ENCODE peak calls at places on chromosomes 12 and 14, in five cellular contexts. E is A549, C is left ventricle myocardium inferior, O is gastrocnemius medialis, W is endodermal cell. S is an unnamed sample.
A peak's percentile ranks its signal among the peaks of the same experiment; 100 is the strongest.

GRCh38 chr12:30631710-30632109 is 64.0 kb downstream of the IPO8 start:
- DNase-seq in C (peak; percentile 16), O (no peak), E (no peak), W (no peak), S (no peak)

GRCh38 chr12:118404876-118405521 is 28.6 kb downstream of the SUDS3 start:
- DNase-seq in E (peak; percentile 41), C (peak; percentile 22), O (no peak), W (peak; percentile 89), S (no peak)

GRCh38 chr14:36243183-36243582 is 66.7 kb upstream of the PTCSC3 start:
- DNase-seq in O (no peak), W (peak; percentile 53), C (no peak), E (no peak), S (no peak)

GRCh38 chr12:55607821-55608602 is 28.7 kb upstream of the OR10P1 start:
- DNase-seq in O (no peak), W (no peak), E (no peak), C (no peak), S (no peak)

GRCh38 chr12:114448618-114448933 is 42.6 kb upstream of the TBX5 start:
- DNase-seq in W (peak; percentile 88), O (no peak), E (no peak), C (no peak), S (no peak)

GRCh38 chr14:52998376-52999010 is 47.6 kb upstream of the FERMT2 start:
- DNase-seq in W (no peak), C (no peak), O (no peak), E (no peak), S (no peak)

GRCh38 chr12:114480309-114481199 is 74.6 kb upstream of the TBX5 start:
- DNase-seq in C (no peak), O (no peak), E (no peak), W (peak; percentile 71), S (no peak)

GRCh38 chr14:21042918-21043317 is 756 bp downstream of the RNASE7 start:
- DNase-seq in W (no peak), O (no peak), E (no peak), C (no peak), S (no peak)

GRCh38 chr12:48794870-48795269 is 6.0 kb upstream of the ADCY6 start:
- DNase-seq in E (no peak), C (no peak), O (no peak), W (no peak), S (no peak)

GRCh38 chr14:93010543-93011541 is 87.9 kb downstream of the CHGA start:
- DNase-seq in W (no peak), O (no peak), E (no peak), C (no peak), S (no peak)

GRCh38 chr12:57887631-57888406 is 41.3 kb upstream of the CTDSP2 start:
- DNase-seq in E (no peak), C (no peak), W (peak; percentile 76), O (no peak), S (no peak)

GRCh38 chr12:82682851-82683261 is 3.9 kb upstream of the TMTC2 start:
- DNase-seq in E (no peak), C (no peak), W (no peak), O (no peak), S (no peak)

GRCh38 chr12:49553512-49554088 is 14.3 kb downstream of the MCRS1 start:
- DNase-seq in C (no peak), W (peak; percentile 70), E (peak; percentile 71), O (no peak), S (no peak)

GRCh38 chr12:124998705-124999104 is 5.3 kb downstream of the BRI3BP start:
- DNase-seq in E (no peak), W (no peak), O (no peak), C (no peak), S (no peak)

GRCh38 chr12:124995200-124995961 is 1.9 kb downstream of the BRI3BP start:
- DNase-seq in O (no peak), E (no peak), C (no peak), W (peak; percentile 76), S (no peak)

GRCh38 chr12:124994435-124994975 is 1.1 kb downstream of the BRI3BP start:
- DNase-seq in C (no peak), O (no peak), W (peak; percentile 77), E (no peak), S (no peak)

GRCh38 chr12:124993568-124994434 is at the start of gene BRI3BP:
- DNase-seq in E (peak; percentile 55), C (peak; percentile 73), O (no peak), W (peak; percentile 85), S (peak; percentile 69)

DNA sequence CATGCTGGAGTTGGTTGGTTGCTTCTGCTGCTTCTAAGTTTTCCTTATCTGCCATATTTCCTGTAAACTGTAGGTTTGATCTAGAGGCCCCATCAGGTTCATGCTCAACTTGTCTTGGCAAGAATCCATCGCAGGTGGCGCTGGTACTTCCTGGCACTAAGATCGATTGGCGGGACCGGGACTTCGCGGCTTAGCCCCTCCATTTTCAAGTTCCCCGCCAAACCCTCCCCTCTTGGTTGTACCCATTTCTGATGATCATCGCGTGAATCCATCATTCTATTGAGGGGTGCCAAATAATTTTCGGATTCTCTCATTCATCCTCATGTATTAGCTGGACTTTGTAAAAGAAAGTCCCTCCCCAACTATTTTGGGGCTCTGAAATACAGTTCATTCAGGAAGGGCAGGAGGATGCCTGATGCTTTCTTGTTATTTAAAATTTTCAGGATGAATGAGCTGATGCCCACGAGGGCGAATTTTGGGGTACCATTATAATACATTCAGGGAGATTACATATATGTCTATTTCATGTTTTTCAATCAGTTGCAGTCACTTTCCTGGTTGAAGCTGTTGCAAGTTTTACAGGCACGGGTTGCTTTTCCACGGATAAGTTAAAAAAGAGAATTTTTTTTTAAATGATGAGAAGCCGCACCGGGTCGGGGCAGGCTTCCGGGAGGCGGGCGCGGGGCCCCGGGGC is 424 bp upstream of the BRI3BP start:
- DNase-seq in C (no peak), W (peak; percentile 98), O (no peak), E (peak; percentile 86), S (no peak)
- H3K27ac ChIP-seq in C (peak overlapping the region; percentile 16), W (no peak overlapping the region), O (no peak overlapping the region), E (peak overlapping the region; percentile 98), S (no peak overlapping the region)

GRCh38 chr14:76699901-76700590 is 61.2 kb upstream of the VASH1 start:
- DNase-seq in O (no peak), W (peak; percentile 32), C (no peak), E (no peak), S (no peak)

GRCh38 chr14:76701436-76701835 is 59.8 kb upstream of the VASH1 start:
- DNase-seq in O (no peak), E (no peak), C (no peak), W (peak; percentile 13), S (no peak)

GRCh38 chr14:76699209-76699608 is 62.1 kb upstream of the VASH1 start:
- DNase-seq in E (no peak), W (no peak), C (no peak), O (no peak), S (no peak)

GRCh38 chr14:76705214-76705613 is 56.1 kb upstream of the VASH1 start:
- DNase-seq in O (no peak), W (peak; percentile 13), E (no peak), C (no peak), S (no peak)

GRCh38 chr14:76701981-76702380 is 59.3 kb upstream of the VASH1 start:
- DNase-seq in E (no peak), O (peak; percentile 70), C (peak; percentile 65), W (peak; percentile 11), S (peak; percentile 96)
- TF ChIP-seq CTCF in E (no peak), O (no peak), C (no peak), W (no peak), S (no peak)

GRCh38 chr12:5533368-5533767 is 101.5 kb downstream of the NTF3 start:
- DNase-seq in E (no peak), C (no peak), W (peak; percentile 30), O (no peak), S (no peak)
- H3K9me3 ChIP-seq in E (no peaks in the 10 kb centered on the region), C (peaks cover 11% of the 10 kb centered on the region), W (no peaks in the 10 kb centered on the region), O (no peaks in the 10 kb centered on the region), S (no peaks in the 10 kb centered on the region)

GRCh38 chr14:61329478-61330051 is 8.2 kb downstream of the PRKCH start:
- DNase-seq in C (no peak), E (no peak), O (no peak), W (no peak), S (no peak)
- H3K27ac ChIP-seq in C (peak overlapping the region; percentile 67), E (no peak overlapping the region), O (peak overlapping the region; percentile 56), W (no peak overlapping the region), S (no peak overlapping the region)